ENCODE peak calls at places on chromosomes 5 and 9, in seven cellular contexts. M is stimulated activated CD4-positive, alpha-beta T cell treated with anti-CD3 and anti-CD28 coated beads, TNF-alpha, amount 100 ng/mL, for 48 hours; P is GM03348; R is uterus; W is choroid plexus epithelial cell; I is HuH-7; V is HTR-8/SVneo. A is an unnamed sample.

GRCh38 chr5:166165600-166165999 is 2125.8 kb upstream of the WWC1 start:
- DNase-seq in R (no peak), I (peak), P (no peak), M (no peak), W (no peak), V (no peak), A (no peak)

GRCh38 chr5:72079288-72079687 is 28.0 kb upstream of the MAP1B start:
- DNase-seq in R (no peak), V (peak), P (peak), W (peak), M (no peak), I (no peak), A (no peak)

GRCh38 chr5:102283111-102283797 is 12.8 kb downstream of the SLCO4C1 start:
- DNase-seq in R (no peak), V (no peak), W (no peak), M (no peak), P (no peak), I (no peak), A (no peak)

GRCh38 chr5:68315679-68316271 is 100.2 kb downstream of the PIK3R1 start:
- DNase-seq in V (no peak), W (no peak), M (no peak), I (peak), R (no peak), P (no peak), A (peak)

GRCh38 chr5:133962801-133963476 is 5.5 kb downstream of the C5orf15 start:
- DNase-seq in M (no peak), R (no peak), W (peak), P (peak), V (no peak), I (no peak), A (no peak)

GRCh38 chr9:131668439-131669233 is 71.2 kb downstream of the RAPGEF1 start:
- DNase-seq in V (no peak), P (peak), R (peak), M (peak), I (no peak), W (peak), A (peak)

GRCh38 chr5:121748690-121749089 is 103.0 kb upstream of the FTMT start:
- DNase-seq in R (no peak), M (no peak), P (no peak), W (no peak), I (no peak), V (no peak), A (no peak)

GRCh38 chr9:121599186-121599871 is 52.1 kb upstream of the DAB2IP start:
- DNase-seq in I (peak), V (peak), W (no peak), R (peak), M (no peak), P (peak), A (no peak)

GRCh38 chr5:99105216-99105615 is 176.4 kb upstream of the CHD1 start:
- DNase-seq in I (no peak), V (no peak), P (no peak), M (no peak), R (no peak), W (peak), A (no peak)